ENCODE peak calls at places on chromosomes 12 and 14, in four cellular contexts. T, I, X and W are unnamed samples.

GRCh38 chr12:52496590-52497071 is 3.6 kb upstream of the KRT6A start:
- DNase-seq in T (no peak), I (no peak), X (peak; percentile 48), W (no peak)

GRCh38 chr12:74365178-74365964 is 172.3 kb upstream of the ATXN7L3B start:
- DNase-seq in T (no peak), I (peak; percentile 16), X (peak; percentile 21), W (no peak)

GRCh38 chr12:127559349-127560040 is 707.5 kb upstream of the TMEM132C start:
- DNase-seq in T (peak; percentile 15), I (peak; percentile 37), X (peak; percentile 69), W (peak; percentile 64)

GRCh38 chr12:66288121-66288520 is 14.2 kb upstream of the HELB start:
- DNase-seq in T (no peak), I (no peak), X (no peak), W (peak; percentile 57)

GRCh38 chr14:98906123-98906995 is 365.6 kb downstream of the BCL11B start:
- DNase-seq in T (no peak), I (no peak), X (peak; percentile 7), W (no peak)

GRCh38 chr14:97412933-97413574 is 615.9 kb downstream of the VRK1 start:
- DNase-seq in T (no peak), I (no peak), X (no peak), W (no peak)

GRCh38 chr12:6492838-6493579 is at the start of gene MRPL51:
- DNase-seq in T (peak; percentile 97), I (peak; percentile 96), X (peak; percentile 83), W (peak; percentile 98)

GRCh38 chr14:23302290-23303225 is at the start of gene PPP1R3E:
- DNase-seq in T (peak; percentile 69), I (peak; percentile 33), X (peak; percentile 28), W (peak; percentile 87)

GRCh38 chr12:49582840-49583239 is 14.9 kb upstream of the MCRS1 start:
- DNase-seq in T (no peak), I (no peak), X (no peak), W (no peak)

GRCh38 chr12:102120886-102121285 is 903 bp downstream of the PARPBP start:
- DNase-seq in T (no peak), I (peak; percentile 18), X (peak; percentile 31), W (no peak)

GRCh38 chr12:75632452-75632851 is 121.0 kb upstream of the KRR1 start:
- DNase-seq in T (no peak), I (no peak), X (no peak), W (no peak)

GRCh38 chr12:47612953-47613352 is 92.9 kb downstream of the RPAP3 start:
- DNase-seq in T (no peak), I (no peak), X (no peak), W (no peak)

GRCh38 chr14:69648480-69649414 is 37.4 kb downstream of the SUSD6 start:
- DNase-seq in T (no peak), I (no peak), X (peak; percentile 63), W (no peak)

GRCh38 chr12:81998761-81999378 is 239.7 kb upstream of the PPFIA2 start:
- DNase-seq in T (no peak), I (no peak), X (peak; percentile 90), W (no peak)

GRCh38 chr14:99118046-99118721 is 153.8 kb downstream of the BCL11B start:
- DNase-seq in T (no peak), I (no peak), X (no peak), W (no peak)